ENCODE peak calls at places on chromosome 5, in seven cellular contexts. R is upper lobe of left lung; D is Panc1; N is gastroesophageal sphincter; Q is Right ventricle myocardium inferior; V is effector memory CD8-positive, alpha-beta T cell; C is stimulated activated naive CD8-positive, alpha-beta T cell treated with anti-CD3 and anti-CD28 coated beads, Interleukin-15, Interleukin-2, amounts not matched to agents 100 U/mL and 50 U/mL, for 24 hours. M is an unnamed sample.

GRCh38 chr5:2257326-2258244 is 374.9 kb upstream of the IRX4 start:
- ATAC-seq in C (no peak), R (no peak), N (no peak), Q (no peak), D (no peak), V (no peak), M (no peak)

GRCh38 chr5:172689801-172690200 is 48.7 kb downstream of the NEURL1B start:
- ATAC-seq in R (no peak), C (no peak), D (no peak), Q (no peak), V (no peak), N (no peak), M (no peak)

GRCh38 chr5:143955140-143955539 is 143.2 kb downstream of the HMHB1 start:
- ATAC-seq in Q (peak; percentile 95), C (no peak), V (no peak), N (no peak), R (peak; percentile 63), D (no peak), M (no peak)

GRCh38 chr5:79235222-79235577 is 731 bp upstream of the JMY start:
- ATAC-seq in Q (no peak), V (no peak), D (no peak), R (no peak), C (no peak), N (no peak), M (peak; percentile 47)

GRCh38 chr5:101658433-101658832 is 637.7 kb downstream of the SLCO4C1 start:
- ATAC-seq in D (no peak), Q (no peak), R (no peak), C (no peak), V (no peak), N (no peak), M (no peak)

GRCh38 chr5:90182726-90183125 is 226.8 kb downstream of the CETN3 start:
- ATAC-seq in C (no peak), D (no peak), Q (no peak), N (no peak), R (no peak), V (no peak), M (no peak)

GRCh38 chr5:100595152-100595811 is 60.1 kb downstream of the FAM174A start:
- ATAC-seq in D (peak; percentile 91), R (peak; percentile 86), C (no peak), V (no peak), Q (peak; percentile 79), N (peak; percentile 72), M (no peak)

GRCh38 chr5:95081500-95082355 is 203.2 kb downstream of the MCTP1 start:
- ATAC-seq in V (peak; percentile 58), C (peak; percentile 77), D (peak; percentile 97), R (peak; percentile 92), N (peak; percentile 71), Q (peak; percentile 69), M (peak; percentile 58)

GRCh38 chr5:141729387-141730006 is 47.5 kb upstream of the ARAP3 start:
- ATAC-seq in N (no peak), C (no peak), Q (no peak), D (no peak), V (no peak), R (no peak), M (no peak)

GRCh38 chr5:150180241-150181027 is 9.4 kb upstream of the SLC6A7 start:
- ATAC-seq in N (peak; percentile 81), D (no peak), V (no peak), C (no peak), R (peak; percentile 85), Q (peak; percentile 85), M (no peak)

GRCh38 chr5:121396716-121397115 is 455.0 kb upstream of the FTMT start:
- ATAC-seq in N (no peak), C (no peak), R (no peak), Q (no peak), D (no peak), V (no peak), M (no peak)

GRCh38 chr5:111775224-111775623 is 18.2 kb upstream of the NREP start:
- ATAC-seq in N (no peak), V (no peak), Q (no peak), R (peak; percentile 61), D (no peak), C (no peak), M (no peak)

GRCh38 chr5:78779262-78779661 is 130.7 kb upstream of the LHFPL2 start:
- ATAC-seq in R (no peak), N (no peak), Q (no peak), C (no peak), D (no peak), V (no peak), M (no peak)

GRCh38 chr5:147688965-147689364 is 93.6 kb downstream of the JAKMIP2 start:
- ATAC-seq in N (peak; percentile 90), C (no peak), Q (peak; percentile 39), D (no peak), V (no peak), R (peak; percentile 31), M (no peak)

GRCh38 chr5:53323943-53324642 is 156.3 kb upstream of the FST start:
- ATAC-seq in C (no peak), D (no peak), N (no peak), R (no peak), Q (no peak), V (no peak), M (no peak)

GRCh38 chr5:74500037-74500917 is 140.3 kb downstream of the ENC1 start:
- ATAC-seq in V (no peak), C (no peak), N (no peak), R (no peak), D (no peak), Q (no peak), M (no peak)

GRCh38 chr5:66828551-66829421 is 232.6 kb downstream of the MAST4 start:
- ATAC-seq in N (peak; percentile 92), V (peak; percentile 92), Q (peak; percentile 94), D (peak; percentile 89), R (peak; percentile 95), C (peak; percentile 94), M (peak; percentile 87)

GRCh38 chr5:34510002-34510401 is 146.1 kb upstream of the RAI14 start:
- ATAC-seq in R (no peak), D (no peak), Q (no peak), N (no peak), V (no peak), C (no peak), M (no peak)

GRCh38 chr5:135724475-135725065 is 109.9 kb upstream of the SLC25A48 start:
- ATAC-seq in Q (peak; percentile 16), N (no peak), R (no peak), C (no peak), D (no peak), V (no peak), M (no peak)

GRCh38 chr5:150562832-150563231 is 54.9 kb downstream of the NDST1 start:
- ATAC-seq in D (no peak), V (no peak), R (no peak), N (no peak), C (no peak), Q (no peak), M (no peak)

GRCh38 chr5:146533882-146534281 is 17.9 kb upstream of the GPR151 start:
- ATAC-seq in D (no peak), V (no peak), Q (no peak), N (no peak), C (no peak), R (no peak), M (no peak)

GRCh38 chr5:124528838-124529237 is 217.6 kb downstream of the ZNF608 start:
- ATAC-seq in R (no peak), Q (no peak), D (no peak), N (no peak), C (peak; percentile 85), V (no peak), M (no peak)

GRCh38 chr5:117135851-117136250 is 561.2 kb upstream of the SEMA6A start:
- ATAC-seq in C (no peak), D (no peak), Q (no peak), V (no peak), R (no peak), N (no peak), M (no peak)

GRCh38 chr5:137837741-137838389 is 29.8 kb upstream of the MYOT start:
- ATAC-seq in N (no peak), C (no peak), R (no peak), V (no peak), Q (peak; percentile 30), D (no peak), M (no peak)

GRCh38 chr5:95069948-95070347 is 214.9 kb downstream of the MCTP1 start:
- ATAC-seq in Q (no peak), N (no peak), D (peak; percentile 52), C (no peak), R (peak; percentile 67), V (no peak), M (no peak)

GRCh38 chr5:16881253-16881652 is 54.8 kb downstream of the MYO10 start:
- ATAC-seq in D (no peak), N (no peak), V (no peak), Q (no peak), R (no peak), C (no peak), M (no peak)